ENCODE peak calls at places on chromosomes 1 and 21, in four cellular contexts. X, G, B and W are unnamed samples.

GRCh38 chr1:242411906-242412305 is 112.6 kb downstream of the PLD5 start:
- DNase-seq in G (no peak), B (no peak), X (no peak), W (no peak)

GRCh38 chr21:36321325-36322082 is 1.5 kb downstream of the MORC3 start:
- DNase-seq in B (no peak), G (no peak), X (peak), W (peak)

GRCh38 chr1:33425900-33426299 is 5.0 kb downstream of the PHC2 start:
- DNase-seq in G (no peak), X (no peak), B (no peak), W (no peak)

GRCh38 chr1:198696211-198696610 is 57.4 kb downstream of the PTPRC start:
- DNase-seq in X (no peak), B (no peak), G (no peak), W (no peak)

GRCh38 chr1:21012937-21013336 is 163.8 kb downstream of the EIF4G3 start:
- DNase-seq in X (peak), B (no peak), G (no peak), W (no peak)

GRCh38 chr1:100799548-100799947 is 80.0 kb downstream of the VCAM1 start:
- DNase-seq in B (no peak), G (no peak), X (no peak), W (no peak)

GRCh38 chr1:97820470-97821188 is 100.2 kb downstream of the DPYD start:
- DNase-seq in G (no peak), X (no peak), B (no peak), W (no peak)

GRCh38 chr1:105137543-105138444 is 1388.1 kb downstream of the AMY1C start:
- DNase-seq in G (no peak), X (no peak), B (no peak), W (no peak)

GRCh38 chr1:202806845-202807366 is 1.3 kb downstream of the KDM5B start:
- DNase-seq in X (no peak), B (no peak), G (peak), W (no peak)

GRCh38 chr1:219564072-219564471 is 48.8 kb downstream of the ZC3H11B start:
- DNase-seq in G (no peak), B (no peak), X (no peak), W (no peak)

GRCh38 chr1:30952098-30952497 is 43.5 kb upstream of the SDC3 start:
- DNase-seq in X (no peak), B (no peak), G (no peak), W (peak)

GRCh38 chr1:91006113-91006908 is 15.5 kb downstream of the ZNF644 start:
- DNase-seq in X (no peak), G (no peak), B (no peak), W (no peak)

GRCh38 chr1:30789388-30790255 is 32.0 kb upstream of the LAPTM5 start:
- DNase-seq in G (no peak), B (no peak), X (no peak), W (no peak)